ENCODE peak calls at places on chromosomes 3 and 15, in seven cellular contexts. U, M, F, W, Q, X and T are unnamed samples.

GRCh38 chr3:50237754-50238548 is 1.9 kb downstream of the GNAI2 start:
- DNase-seq in W (peak), F (peak), U (peak), Q (peak), X (peak), M (peak), T (peak)

GRCh38 chr3:30496496-30496966 is 109.9 kb upstream of the TGFBR2 start:
- DNase-seq in M (no peak), F (peak), X (no peak), U (no peak), W (no peak), Q (no peak), T (no peak)

GRCh38 chr15:83287541-83288027 is 3.1 kb upstream of the BNC1 start:
- DNase-seq in U (no peak), W (peak), Q (no peak), F (peak), X (no peak), M (no peak), T (no peak)

GRCh38 chr3:48565591-48566400 is 2.2 kb upstream of the UCN2 start:
- DNase-seq in X (no peak), U (no peak), F (peak), Q (no peak), W (no peak), M (no peak), T (no peak)

GRCh38 chr15:62447742-62448141 is 282.7 kb upstream of the C2CD4B start:
- DNase-seq in M (no peak), X (no peak), U (no peak), Q (no peak), F (no peak), W (no peak), T (no peak)

GRCh38 chr3:43063114-43063513 is 42.8 kb downstream of the POMGNT2 start:
- DNase-seq in X (no peak), U (no peak), F (no peak), Q (no peak), M (no peak), W (peak), T (no peak)

GRCh38 chr3:49397470-49397869 is 14.3 kb downstream of the RHOA start:
- DNase-seq in U (no peak), M (no peak), X (no peak), F (no peak), W (no peak), Q (no peak), T (no peak)

GRCh38 chr15:99984491-99985243 is 251.4 kb upstream of the LYSMD4 start:
- DNase-seq in M (no peak), U (no peak), F (no peak), W (no peak), Q (no peak), X (no peak), T (no peak)

GRCh38 chr3:55860040-55860439 is 372.9 kb upstream of the WNT5A start:
- DNase-seq in M (no peak), W (no peak), F (no peak), U (no peak), Q (no peak), X (no peak), T (no peak)

GRCh38 chr15:75201609-75202250 is at the start of gene C15orf39:
- DNase-seq in F (peak), M (peak), X (peak), U (peak), Q (peak), W (peak), T (peak)

GRCh38 chr3:44867421-44868111 is 5.9 kb downstream of the TMEM42 start:
- DNase-seq in F (no peak), X (no peak), U (no peak), Q (no peak), M (no peak), W (no peak), T (no peak)

GRCh38 chr15:45773149-45773548 is 138.3 kb downstream of the SQOR start:
- DNase-seq in F (no peak), U (no peak), Q (no peak), X (no peak), M (no peak), W (no peak), T (no peak)

GRCh38 chr3:139559541-139559940 is 20.0 kb upstream of the RBP1 start:
- DNase-seq in U (no peak), M (no peak), W (peak), F (peak), X (no peak), Q (no peak), T (no peak)

GRCh38 chr15:51499379-51499976 is 123.1 kb downstream of the DMXL2 start:
- DNase-seq in F (peak), X (no peak), Q (no peak), U (peak), M (no peak), W (no peak), T (peak)

GRCh38 chr15:99863527-99864198 is 130.4 kb upstream of the LYSMD4 start:
- DNase-seq in U (no peak), W (no peak), Q (no peak), X (no peak), M (no peak), F (no peak), T (no peak)

GRCh38 chr15:80110920-80111319 is 41.9 kb upstream of the FAH start:
- DNase-seq in U (no peak), X (no peak), F (no peak), M (no peak), Q (no peak), W (no peak), T (no peak)

GRCh38 chr3:143849854-143850549 is 1.7 kb upstream of the SLC9A9 start:
- DNase-seq in X (no peak), W (no peak), M (no peak), U (no peak), F (peak), Q (no peak), T (no peak)

GRCh38 chr3:29324180-29324651 is 43.3 kb downstream of the RBMS3 start:
- DNase-seq in M (no peak), Q (peak), W (no peak), F (peak), X (peak), U (peak), T (peak)

GRCh38 chr3:156702367-156702766 is 28.0 kb downstream of the TIPARP start:
- DNase-seq in X (no peak), M (no peak), Q (no peak), U (no peak), F (no peak), W (no peak), T (no peak)
- TF ChIP-seq CTCF in X (no peak), M (no peak), Q (no peak), U (no peak), F (no peak), W (no peak), T (no peak)

GRCh38 chr3:53426918-53427317 is 67.5 kb upstream of the CACNA1D start:
- DNase-seq in U (no peak), Q (peak), M (no peak), W (no peak), X (no peak), F (no peak), T (no peak)
- TF ChIP-seq CTCF in U (no peak), Q (no peak), M (no peak), W (no peak), X (no peak), F (no peak), T (no peak)

GRCh38 chr3:72681598-72681997 is 166.6 kb downstream of the SHQ1 start:
- DNase-seq in U (no peak), X (no peak), W (no peak), F (no peak), Q (no peak), M (no peak), T (no peak)
- TF ChIP-seq CTCF in U (no peak), X (no peak), W (no peak), F (no peak), Q (no peak), M (no peak), T (no peak)

DNA sequence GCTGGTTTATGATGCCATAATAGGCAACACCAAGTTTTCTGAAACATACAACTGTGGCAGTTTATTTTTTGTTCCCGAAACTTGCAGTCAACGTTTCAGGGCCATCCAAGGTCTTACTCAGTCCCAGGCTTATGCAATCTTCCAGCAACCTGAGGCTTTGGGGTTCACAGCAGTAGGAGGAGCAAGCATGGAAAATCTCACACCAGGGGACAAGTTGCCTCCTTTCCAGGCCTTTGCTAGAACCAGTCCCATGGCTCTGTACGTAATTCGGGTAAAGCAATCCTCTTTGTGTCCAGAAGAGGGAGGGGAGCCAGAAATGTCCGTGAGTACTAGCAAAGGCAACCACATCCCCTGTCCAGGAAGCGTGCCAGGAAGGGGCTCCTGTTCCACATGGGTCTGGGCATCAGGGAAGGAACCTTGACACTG is 4.7 kb upstream of the FAM240A start:
- DNase-seq in W (peak), U (no peak), M (no peak), Q (no peak), X (no peak), F (peak), T (no peak)
- TF ChIP-seq CTCF in W (no peak), U (no peak), M (no peak), Q (no peak), X (no peak), F (peak), T (no peak)

GRCh38 chr3:46748160-46748559 is 30.5 kb upstream of the PRSS50 start:
- DNase-seq in M (no peak), Q (no peak), X (no peak), U (no peak), F (no peak), W (no peak), T (no peak)
- TF ChIP-seq CTCF in M (no peak), Q (no peak), X (no peak), U (no peak), F (no peak), W (no peak), T (no peak)

GRCh38 chr3:171802601-171802956 is 7.7 kb downstream of the PLD1 start:
- DNase-seq in M (no peak), U (no peak), Q (peak), W (no peak), X (no peak), F (no peak), T (no peak)

GRCh38 chr3:171799501-171799900 is 10.8 kb downstream of the PLD1 start:
- DNase-seq in W (no peak), Q (no peak), M (no peak), U (no peak), F (no peak), X (no peak), T (no peak)

GRCh38 chr3:171803044-171803443 is 7.2 kb downstream of the PLD1 start:
- DNase-seq in M (no peak), Q (no peak), U (no peak), W (no peak), X (no peak), F (no peak), T (no peak)

GRCh38 chr3:171804618-171805389 is 5.5 kb downstream of the PLD1 start:
- DNase-seq in X (no peak), Q (no peak), M (no peak), W (no peak), U (no peak), F (no peak), T (no peak)

DNA sequence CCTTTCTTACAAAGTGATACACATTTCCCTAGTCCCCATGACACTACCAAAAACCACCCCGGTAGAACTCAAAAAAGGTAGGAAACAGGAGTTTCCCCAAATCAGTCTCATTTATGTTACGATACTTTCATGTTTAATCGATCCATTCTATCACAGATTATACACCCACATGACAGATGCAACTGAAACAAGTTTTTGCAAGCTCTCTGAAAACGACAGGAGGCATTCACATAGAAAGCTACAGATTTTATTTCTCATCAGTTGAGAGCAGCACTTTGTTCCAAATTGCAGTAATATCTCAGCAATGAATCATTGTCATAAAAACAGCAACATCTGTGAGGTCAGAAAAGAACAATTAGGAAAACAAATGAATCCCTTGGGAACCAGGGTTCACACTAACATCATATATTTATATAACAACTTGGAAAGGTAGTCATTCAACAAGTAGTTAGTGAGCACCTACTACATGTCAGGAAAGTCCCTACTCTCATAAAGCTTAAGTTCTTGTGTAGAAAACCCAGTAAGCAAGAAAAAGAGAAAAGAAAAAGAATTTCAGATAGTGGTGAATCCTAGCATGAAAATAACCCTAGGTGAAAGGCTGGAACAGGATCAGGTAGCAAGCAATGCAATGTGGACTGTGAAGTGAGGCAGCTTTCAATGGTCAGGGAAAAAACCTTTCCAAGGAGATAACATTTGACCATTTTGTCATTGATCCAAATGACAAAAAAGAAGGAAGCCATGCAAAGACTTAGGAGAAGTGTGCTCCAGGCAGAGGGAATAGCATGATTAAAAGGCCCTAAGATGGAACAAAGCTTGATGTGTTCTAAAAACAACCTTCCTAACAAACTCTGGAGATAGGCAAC is 8.3 kb downstream of the PLD1 start:
- DNase-seq in Q (no peak), F (peak), W (no peak), U (no peak), M (no peak), X (no peak), T (no peak)
- TF ChIP-seq CTCF in Q (no peak), F (no peak), W (no peak), U (no peak), M (no peak), X (no peak), T (no peak)

GRCh38 chr3:104629038-104629437 is 737.7 kb upstream of the ALCAM start:
- DNase-seq in M (no peak), U (no peak), W (no peak), X (no peak), Q (no peak), F (peak), T (no peak)

GRCh38 chr3:104632947-104633346 is 733.8 kb upstream of the ALCAM start:
- DNase-seq in W (no peak), Q (no peak), X (no peak), F (peak), M (no peak), U (no peak), T (no peak)

GRCh38 chr3:104631254-104631653 is 735.5 kb upstream of the ALCAM start:
- DNase-seq in F (no peak), Q (no peak), M (no peak), W (no peak), X (no peak), U (no peak), T (no peak)

GRCh38 chr3:104632521-104632920 is 734.2 kb upstream of the ALCAM start:
- DNase-seq in Q (no peak), X (no peak), F (no peak), W (no peak), M (no peak), U (no peak), T (no peak)

DNA sequence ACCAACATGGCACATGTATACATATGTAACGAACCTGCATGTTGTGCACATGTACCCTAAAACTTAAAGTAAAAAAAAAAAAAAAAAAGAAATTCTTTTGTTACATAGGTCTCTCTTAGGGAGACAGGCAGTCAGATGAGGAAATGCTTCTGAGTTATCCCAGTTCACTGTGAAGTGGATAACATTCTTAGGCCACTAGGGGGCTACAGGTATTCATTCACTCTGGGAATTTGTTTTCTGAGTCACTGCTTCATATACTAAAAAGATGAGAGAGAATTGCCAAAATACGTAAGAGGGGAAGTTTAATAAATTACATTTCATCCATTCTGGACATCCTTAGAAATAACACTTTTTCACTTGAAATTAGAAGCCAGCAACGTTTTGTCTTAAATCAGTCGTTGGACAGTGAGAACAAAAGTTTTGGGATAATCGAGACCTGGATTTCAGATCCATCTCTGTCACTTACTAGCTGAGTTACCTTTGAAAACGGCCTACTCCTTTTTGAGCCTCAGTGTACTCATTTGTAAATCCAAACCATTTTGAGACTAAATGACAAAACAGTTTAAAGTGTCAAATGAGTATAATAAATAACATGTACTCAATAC is 738.4 kb upstream of the ALCAM start:
- DNase-seq in F (peak), W (no peak), Q (no peak), M (no peak), X (no peak), U (peak), T (peak)
- TF ChIP-seq CTCF in F (peak), W (peak), Q (peak), M (peak), X (peak), U (peak), T (peak)

GRCh38 chr15:65004993-65005392 is 15.3 kb upstream of the SPG21 start:
- DNase-seq in F (no peak), U (no peak), Q (no peak), M (no peak), X (no peak), W (no peak), T (no peak)

GRCh38 chr15:65008989-65009388 is 19.3 kb upstream of the SPG21 start:
- DNase-seq in F (no peak), X (no peak), W (no peak), Q (no peak), M (no peak), U (no peak), T (no peak)

GRCh38 chr15:65006876-65007275 is 17.2 kb upstream of the SPG21 start:
- DNase-seq in W (no peak), X (no peak), Q (no peak), U (no peak), M (no peak), F (no peak), T (no peak)
- TF ChIP-seq CTCF in W (no peak), X (no peak), Q (no peak), U (no peak), M (no peak), F (no peak), T (no peak)